ENCODE peak calls at places on chromosome 20, in six cellular contexts. Q is fibroblast of lung, M is fibroblast of mammary gland, E is IMR-90, D is neural crest cell, R is breast epithelium. T is an unnamed sample.

GRCh38 chr20:37192137-37192854 is 12.9 kb upstream of the MROH8 start:
- DNase-seq in D (peak), M (peak), R (peak), E (peak), Q (peak), T (peak)

GRCh38 chr20:64107736-64108457 is 532 bp upstream of the NPBWR2 start:
- DNase-seq in Q (no peak), E (no peak), R (no peak), D (no peak), M (no peak), T (no peak)

GRCh38 chr20:61958773-61959172 is 106.9 kb downstream of the TAF4 start:
- DNase-seq in M (no peak), R (no peak), Q (no peak), D (no peak), E (no peak), T (no peak)

GRCh38 chr20:17108896-17109295 is 117.9 kb upstream of the PCSK2 start:
- DNase-seq in E (no peak), Q (no peak), R (no peak), M (no peak), D (no peak), T (no peak)

GRCh38 chr20:57202309-57202708 is 64.1 kb downstream of the BMP7 start:
- DNase-seq in E (no peak), Q (no peak), D (no peak), M (no peak), R (no peak), T (no peak)

GRCh38 chr20:61737812-61738443 is 327.8 kb downstream of the TAF4 start:
- DNase-seq in Q (no peak), D (no peak), E (no peak), R (no peak), M (no peak), T (no peak)

GRCh38 chr20:3661836-3662665 is 1.1 kb downstream of the GFRA4 start:
- DNase-seq in Q (no peak), E (no peak), D (no peak), R (no peak), M (no peak), T (no peak)

GRCh38 chr20:21325296-21325695 is 22.2 kb downstream of the XRN2 start:
- DNase-seq in E (peak), R (no peak), Q (peak), D (no peak), M (no peak), T (no peak)

GRCh38 chr20:35253010-35253409 is 24.9 kb downstream of the MMP24OS start:
- DNase-seq in M (no peak), E (no peak), Q (no peak), D (no peak), R (no peak), T (no peak)

GRCh38 chr20:36093025-36093803 is 61.3 kb upstream of the EPB41L1 start:
- DNase-seq in E (no peak), M (no peak), D (no peak), R (peak), Q (peak), T (peak)

GRCh38 chr20:23151885-23152284 is 65.8 kb upstream of the CD93 start:
- DNase-seq in D (no peak), Q (no peak), R (no peak), M (peak), E (no peak), T (peak)

GRCh38 chr20:62766716-62767115 is 29.6 kb upstream of the MRGBP start:
- DNase-seq in E (no peak), Q (no peak), D (no peak), R (no peak), M (no peak), T (peak)

GRCh38 chr20:58349586-58349985 is 39.4 kb upstream of the VAPB start:
- DNase-seq in E (peak), R (no peak), M (peak), Q (peak), D (no peak), T (no peak)

GRCh38 chr20:25553819-25554296 is 31.5 kb downstream of the NINL start:
- DNase-seq in Q (peak), E (peak), R (no peak), M (peak), D (no peak), T (no peak)

GRCh38 chr20:35020108-35021031 is 64.7 kb downstream of the MYH7B start:
- DNase-seq in E (no peak), R (no peak), M (peak), D (no peak), Q (no peak), T (no peak)

GRCh38 chr20:18046535-18046934 is 11.2 kb downstream of the OVOL2 start:
- DNase-seq in D (no peak), M (no peak), R (no peak), E (no peak), Q (no peak), T (no peak)

GRCh38 chr20:63686492-63687321 is 9.7 kb upstream of the TNFRSF6B start:
- DNase-seq in Q (peak), M (peak), R (no peak), E (peak), D (no peak), T (peak)

GRCh38 chr20:63011798-63012197 is 5.0 kb upstream of the BHLHE23 start:
- DNase-seq in Q (no peak), R (no peak), D (no peak), E (no peak), M (no peak), T (no peak)

GRCh38 chr20:24878657-24879056 is 70.4 kb upstream of the CST7 start:
- DNase-seq in D (no peak), R (no peak), M (no peak), Q (no peak), E (no peak), T (no peak)

GRCh38 chr20:31570735-31571617 is 34.1 kb upstream of the ID1 start:
- DNase-seq in M (no peak), D (no peak), E (no peak), Q (peak), R (no peak), T (no peak)

GRCh38 chr20:24782221-24782620 is 166.8 kb upstream of the CST7 start:
- DNase-seq in Q (no peak), E (no peak), R (peak), D (no peak), M (no peak), T (no peak)

GRCh38 chr20:31698803-31699718 is 23.6 kb downstream of the BCL2L1 start:
- DNase-seq in Q (peak), R (no peak), D (no peak), M (peak), E (peak), T (peak)

GRCh38 chr20:35093245-35093884 is 758 bp upstream of the TRPC4AP start:
- DNase-seq in R (no peak), E (peak), M (peak), Q (peak), D (no peak), T (no peak)

GRCh38 chr20:37711001-37711400 is 17.2 kb downstream of the CTNNBL1 start:
- DNase-seq in M (no peak), D (no peak), Q (no peak), R (no peak), E (no peak), T (no peak)

GRCh38 chr20:32089637-32090330 is 19.7 kb upstream of the TM9SF4 start:
- DNase-seq in D (no peak), M (no peak), R (no peak), Q (no peak), E (no peak), T (no peak)

GRCh38 chr20:63520594-63520938 is at the start of gene PPDPF:
- DNase-seq in Q (peak), D (peak), R (peak), M (peak), E (peak), T (peak)

GRCh38 chr20:41365785-41366545 is 653 bp downstream of the EMILIN3 start:
- DNase-seq in M (no peak), D (no peak), Q (no peak), R (no peak), E (no peak), T (no peak)

GRCh38 chr20:4076671-4077070 is 61.3 kb upstream of the RNF24 start:
- DNase-seq in M (peak), R (no peak), Q (peak), E (peak), D (no peak), T (no peak)

GRCh38 chr20:5918856-5919633 is 31.3 kb downstream of the TRMT6 start:
- DNase-seq in M (peak), E (peak), D (no peak), R (no peak), Q (peak), T (no peak)

GRCh38 chr20:25543068-25543467 is 42.3 kb downstream of the NINL start:
- DNase-seq in M (peak), E (peak), R (no peak), Q (peak), D (no peak), T (no peak)

GRCh38 chr20:34068001-34068400 is 44.0 kb downstream of the EIF2S2 start:
- DNase-seq in R (no peak), M (no peak), Q (no peak), D (no peak), E (no peak), T (no peak)

GRCh38 chr20:9945406-9945805 is 89.4 kb upstream of the ANKEF1 start:
- DNase-seq in E (peak), R (no peak), Q (peak), D (no peak), M (peak), T (no peak)

GRCh38 chr20:60206259-60206658 is 248.0 kb downstream of the CDH26 start:
- DNase-seq in E (peak), R (no peak), M (peak), D (peak), Q (peak), T (no peak)

GRCh38 chr20:24729896-24730605 is 219.0 kb upstream of the CST7 start:
- DNase-seq in M (no peak), Q (no peak), D (no peak), R (no peak), E (no peak), T (no peak)

GRCh38 chr20:62064788-62065668 is 653 bp downstream of the TAF4 start:
- DNase-seq in D (peak), E (no peak), R (peak), M (no peak), Q (no peak), T (peak)

GRCh38 chr20:44104807-44105517 is 82.0 kb downstream of the JPH2 start:
- DNase-seq in D (no peak), M (peak), Q (peak), R (no peak), E (peak), T (no peak)

GRCh38 chr20:17833036-17833674 is 133.4 kb downstream of the BANF2 start:
- DNase-seq in R (no peak), D (no peak), M (peak), E (peak), Q (peak), T (no peak)

DNA sequence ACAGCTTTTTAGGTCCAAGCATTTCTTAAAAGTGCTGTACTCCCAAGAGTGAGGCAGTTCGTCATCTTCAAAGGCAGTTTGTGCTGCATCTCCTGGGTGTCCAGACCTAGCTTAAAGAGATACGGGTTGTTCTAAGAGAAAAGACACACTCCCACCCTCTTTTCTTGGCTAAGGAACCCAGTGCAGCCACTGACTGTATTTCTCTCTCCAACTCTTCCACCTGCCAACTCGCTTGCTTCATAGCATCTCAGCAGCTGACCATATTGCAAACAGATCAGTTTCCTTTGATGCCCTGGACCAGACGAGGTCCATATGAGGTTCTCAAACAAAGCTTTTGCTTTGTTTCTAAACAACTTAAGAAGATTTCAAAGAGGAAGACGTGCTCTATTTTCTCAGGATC is 101.1 kb downstream of the ISM1 start:
- DNase-seq in R (no peak), D (no peak), Q (no peak), M (no peak), E (no peak), T (no peak)
- TF ChIP-seq CTCF in R (no peak), D (no peak), Q (no peak), M (no peak), E (no peak), T (no peak)

DNA sequence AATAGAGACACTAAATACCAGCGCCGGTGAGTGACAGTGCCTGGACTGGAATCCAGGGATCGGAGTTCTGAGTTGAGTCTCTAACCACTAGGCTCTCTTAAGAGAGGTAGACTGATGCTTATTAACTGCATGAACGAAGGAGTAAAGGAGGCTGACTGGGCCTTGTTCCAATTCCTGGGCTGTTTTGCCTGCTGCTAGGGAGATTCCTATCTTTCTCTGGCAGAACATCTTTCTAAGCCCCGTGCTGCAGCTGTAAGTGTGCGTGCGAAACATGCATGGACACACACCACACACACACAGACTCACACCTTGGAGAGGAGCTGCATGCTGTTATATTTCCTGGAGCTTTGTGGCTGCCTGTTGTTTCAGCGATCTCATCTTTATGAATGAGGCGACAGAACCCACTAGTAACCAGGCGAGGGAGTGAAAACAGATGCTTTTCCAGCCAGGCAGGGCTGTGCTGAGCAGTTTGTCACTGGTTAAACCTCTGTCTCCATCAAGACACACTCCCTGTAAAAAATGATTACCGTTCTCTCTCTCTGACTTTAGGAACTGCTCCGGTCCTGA is 157.3 kb upstream of the ZNF217 start:
- DNase-seq in D (no peak), Q (peak), E (peak), R (peak), M (peak), T (no peak)
- TF ChIP-seq CTCF in D (no peak), Q (no peak), E (no peak), R (no peak), M (no peak), T (no peak)

GRCh38 chr20:8147476-8147875 is 15.4 kb downstream of the PLCB1 start:
- DNase-seq in R (no peak), D (no peak), Q (no peak), E (no peak), M (no peak), T (no peak)

GRCh38 chr20:8139899-8140298 is 7.8 kb downstream of the PLCB1 start:
- DNase-seq in Q (no peak), E (no peak), D (no peak), M (no peak), R (no peak), T (no peak)

GRCh38 chr20:8145246-8145639 is 13.2 kb downstream of the PLCB1 start:
- DNase-seq in M (no peak), Q (no peak), E (no peak), R (no peak), D (no peak), T (no peak)

GRCh38 chr20:8144282-8145245 is 12.5 kb downstream of the PLCB1 start:
- DNase-seq in E (peak), R (no peak), M (peak), Q (peak), D (no peak), T (no peak)

GRCh38 chr20:8143474-8143873 is 11.4 kb downstream of the PLCB1 start:
- DNase-seq in R (no peak), M (no peak), D (no peak), Q (no peak), E (no peak), T (no peak)
- TF ChIP-seq CTCF in R (no peak), M (no peak), D (no peak), Q (no peak), E (no peak), T (no peak)

GRCh38 chr20:48129319-48129973 is 344.2 kb upstream of the SULF2 start:
- DNase-seq in D (no peak), R (no peak), Q (peak), M (no peak), E (no peak), T (no peak)

GRCh38 chr20:48128436-48128835 is 343.2 kb upstream of the SULF2 start:
- DNase-seq in R (no peak), M (no peak), E (no peak), Q (peak), D (no peak), T (no peak)

GRCh38 chr20:48124960-48125359 is 339.7 kb upstream of the SULF2 start:
- DNase-seq in D (no peak), M (no peak), Q (no peak), R (no peak), E (no peak), T (no peak)

GRCh38 chr20:48124181-48124782 is 339.0 kb upstream of the SULF2 start:
- DNase-seq in E (no peak), D (no peak), Q (no peak), R (no peak), M (no peak), T (no peak)

GRCh38 chr20:48126227-48126740 is 341.0 kb upstream of the SULF2 start:
- DNase-seq in D (peak), Q (no peak), E (no peak), M (no peak), R (no peak), T (no peak)
- TF ChIP-seq CTCF in D (no peak), Q (no peak), E (no peak), M (no peak), R (no peak), T (no peak)

DNA sequence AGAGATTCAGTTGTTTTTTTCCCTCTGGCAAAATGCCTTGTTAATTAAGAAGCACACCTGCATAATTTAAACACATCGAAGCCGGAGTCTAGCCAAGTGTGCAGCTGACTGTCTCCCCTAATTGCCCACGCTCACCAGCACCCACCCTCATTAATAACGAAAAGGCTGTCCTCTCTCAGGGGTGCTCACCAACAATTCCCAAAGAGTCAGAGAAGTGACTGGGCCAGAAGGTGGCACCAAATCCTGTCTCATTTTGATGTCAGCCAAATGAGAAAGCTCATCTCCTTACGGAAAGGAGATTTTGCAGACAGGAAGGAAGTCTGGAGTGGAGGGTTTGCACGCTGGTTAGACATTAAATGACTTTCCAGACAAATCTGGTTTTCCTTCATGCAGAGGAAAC is 60.7 kb upstream of the MC3R start:
- DNase-seq in R (no peak), E (no peak), Q (no peak), D (no peak), M (no peak), T (no peak)
- TF ChIP-seq CTCF in R (no peak), E (no peak), Q (no peak), D (no peak), M (no peak), T (peak)

GRCh38 chr20:50190251-50191064 is at the start of gene CEBPB:
- DNase-seq in Q (peak), R (peak), D (peak), E (peak), M (peak), T (peak)

GRCh38 chr20:50193169-50193850 is 2.7 kb downstream of the CEBPB start:
- DNase-seq in Q (peak), M (peak), R (no peak), D (no peak), E (peak), T (peak)

GRCh38 chr20:50192364-50193168 is 1.9 kb downstream of the CEBPB start:
- DNase-seq in E (peak), M (peak), Q (peak), R (peak), D (peak), T (peak)

GRCh38 chr20:50191065-50191565 is 485 bp downstream of the CEBPB start:
- DNase-seq in E (no peak), D (no peak), M (peak), Q (no peak), R (no peak), T (peak)

GRCh38 chr20:50191566-50192363 is 1.1 kb downstream of the CEBPB start:
- DNase-seq in R (peak), Q (peak), M (no peak), E (peak), D (peak), T (peak)
- TF ChIP-seq CTCF in R (peak), Q (no peak), M (no peak), E (peak), D (peak), T (peak)

DNA sequence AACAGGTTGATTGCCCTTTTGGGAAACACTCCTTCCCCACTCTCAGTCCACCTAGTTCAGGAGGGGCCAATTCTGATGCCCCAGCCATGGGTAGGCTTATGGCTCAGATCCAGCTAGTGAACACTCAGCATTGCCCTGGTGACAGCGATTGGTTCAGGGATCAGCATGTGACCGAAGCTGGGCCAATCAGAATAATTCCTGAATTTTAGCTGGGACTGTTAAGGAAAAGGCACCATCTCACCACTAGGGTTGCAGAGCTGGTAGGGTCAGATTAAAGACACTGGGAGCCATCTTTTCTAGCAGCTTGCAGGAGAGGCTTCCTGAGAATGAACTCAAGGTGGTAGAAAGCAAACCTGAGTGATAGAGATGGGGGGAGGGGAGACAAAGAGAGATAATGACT is 44.4 kb downstream of the EYA2 start:
- DNase-seq in D (no peak), R (no peak), E (no peak), M (peak), Q (no peak), T (no peak)
- TF ChIP-seq CTCF in D (peak), R (no peak), E (peak), M (peak), Q (no peak), T (no peak)